ENCODE peak calls at places on chromosomes 16 and 17, in six cellular contexts. One of them, this sample, is unnamed.

GRCh38 chr16:79601978-79602609 is 1.6 kb upstream of the MAF start:
- DNase-seq in A172: peak
- DNase-seq in activated CD4-positive, alpha-beta T cell treated with anti-CD3 and anti-CD28 coated beads, Interleukin-2, amount 10 ng/mL, durations not matched to agents 24 days and 14 days: peak
- DNase-seq in naive thymus-derived CD8-positive, alpha-beta T cell: peak
- DNase-seq in stimulated activated CD8-positive, alpha-beta memory T cell treated with anti-CD3 and anti-CD28 coated beads, Interleukin-15, amount 100 ng/mL, for 4 hours: peak
- DNase-seq in EL: peak
- DNase-seq in this sample: peak

GRCh38 chr16:4402439-4403132 is 13.8 kb downstream of the CORO7 start:
- DNase-seq in naive thymus-derived CD8-positive, alpha-beta T cell: peak
- DNase-seq in A172: peak
- DNase-seq in activated CD4-positive, alpha-beta T cell treated with anti-CD3 and anti-CD28 coated beads, Interleukin-2, amount 10 ng/mL, durations not matched to agents 24 days and 14 days: peak
- DNase-seq in stimulated activated CD8-positive, alpha-beta memory T cell treated with anti-CD3 and anti-CD28 coated beads, Interleukin-15, amount 100 ng/mL, for 4 hours: no peak
- DNase-seq in EL: peak
- DNase-seq in this sample: peak

GRCh38 chr16:50093607-50094570 is 28.1 kb downstream of the HEATR3 start:
- DNase-seq in naive thymus-derived CD8-positive, alpha-beta T cell: no peak
- DNase-seq in stimulated activated CD8-positive, alpha-beta memory T cell treated with anti-CD3 and anti-CD28 coated beads, Interleukin-15, amount 100 ng/mL, for 4 hours: no peak
- DNase-seq in EL: no peak
- DNase-seq in activated CD4-positive, alpha-beta T cell treated with anti-CD3 and anti-CD28 coated beads, Interleukin-2, amount 10 ng/mL, durations not matched to agents 24 days and 14 days: no peak
- DNase-seq in A172: no peak
- DNase-seq in this sample: no peak

GRCh38 chr17:76727745-76728456 is 1.3 kb downstream of the METTL23 start:
- DNase-seq in EL: no peak
- DNase-seq in stimulated activated CD8-positive, alpha-beta memory T cell treated with anti-CD3 and anti-CD28 coated beads, Interleukin-15, amount 100 ng/mL, for 4 hours: no peak
- DNase-seq in activated CD4-positive, alpha-beta T cell treated with anti-CD3 and anti-CD28 coated beads, Interleukin-2, amount 10 ng/mL, durations not matched to agents 24 days and 14 days: peak
- DNase-seq in A172: no peak
- DNase-seq in naive thymus-derived CD8-positive, alpha-beta T cell: no peak
- DNase-seq in this sample: no peak

GRCh38 chr16:49675417-49675816 is 180.5 kb downstream of the ZNF423 start:
- DNase-seq in A172: no peak
- DNase-seq in activated CD4-positive, alpha-beta T cell treated with anti-CD3 and anti-CD28 coated beads, Interleukin-2, amount 10 ng/mL, durations not matched to agents 24 days and 14 days: no peak
- DNase-seq in EL: no peak
- DNase-seq in naive thymus-derived CD8-positive, alpha-beta T cell: no peak
- DNase-seq in stimulated activated CD8-positive, alpha-beta memory T cell treated with anti-CD3 and anti-CD28 coated beads, Interleukin-15, amount 100 ng/mL, for 4 hours: no peak
- DNase-seq in this sample: peak

GRCh38 chr16:55443855-55444254 is 35.1 kb upstream of the MMP2 start:
- DNase-seq in naive thymus-derived CD8-positive, alpha-beta T cell: no peak
- DNase-seq in stimulated activated CD8-positive, alpha-beta memory T cell treated with anti-CD3 and anti-CD28 coated beads, Interleukin-15, amount 100 ng/mL, for 4 hours: no peak
- DNase-seq in EL: no peak
- DNase-seq in A172: no peak
- DNase-seq in activated CD4-positive, alpha-beta T cell treated with anti-CD3 and anti-CD28 coated beads, Interleukin-2, amount 10 ng/mL, durations not matched to agents 24 days and 14 days: no peak
- DNase-seq in this sample: no peak

GRCh38 chr16:57043248-57043647 is 49.1 kb upstream of the CPNE2 start:
- DNase-seq in A172: no peak
- DNase-seq in EL: no peak
- DNase-seq in activated CD4-positive, alpha-beta T cell treated with anti-CD3 and anti-CD28 coated beads, Interleukin-2, amount 10 ng/mL, durations not matched to agents 24 days and 14 days: no peak
- DNase-seq in stimulated activated CD8-positive, alpha-beta memory T cell treated with anti-CD3 and anti-CD28 coated beads, Interleukin-15, amount 100 ng/mL, for 4 hours: no peak
- DNase-seq in naive thymus-derived CD8-positive, alpha-beta T cell: no peak
- DNase-seq in this sample: peak

GRCh38 chr17:66371561-66371960 is 69.1 kb downstream of the PRKCA start:
- DNase-seq in naive thymus-derived CD8-positive, alpha-beta T cell: no peak
- DNase-seq in A172: peak
- DNase-seq in stimulated activated CD8-positive, alpha-beta memory T cell treated with anti-CD3 and anti-CD28 coated beads, Interleukin-15, amount 100 ng/mL, for 4 hours: no peak
- DNase-seq in activated CD4-positive, alpha-beta T cell treated with anti-CD3 and anti-CD28 coated beads, Interleukin-2, amount 10 ng/mL, durations not matched to agents 24 days and 14 days: no peak
- DNase-seq in EL: no peak
- DNase-seq in this sample: no peak

GRCh38 chr16:75197522-75198134 is 9.3 kb downstream of the CTRB2 start:
- DNase-seq in naive thymus-derived CD8-positive, alpha-beta T cell: no peak
- DNase-seq in EL: no peak
- DNase-seq in A172: no peak
- DNase-seq in activated CD4-positive, alpha-beta T cell treated with anti-CD3 and anti-CD28 coated beads, Interleukin-2, amount 10 ng/mL, durations not matched to agents 24 days and 14 days: no peak
- DNase-seq in stimulated activated CD8-positive, alpha-beta memory T cell treated with anti-CD3 and anti-CD28 coated beads, Interleukin-15, amount 100 ng/mL, for 4 hours: no peak
- DNase-seq in this sample: peak

GRCh38 chr17:45277992-45278391 is 16.1 kb upstream of the SPATA32 start:
- DNase-seq in EL: no peak
- DNase-seq in stimulated activated CD8-positive, alpha-beta memory T cell treated with anti-CD3 and anti-CD28 coated beads, Interleukin-15, amount 100 ng/mL, for 4 hours: no peak
- DNase-seq in A172: no peak
- DNase-seq in activated CD4-positive, alpha-beta T cell treated with anti-CD3 and anti-CD28 coated beads, Interleukin-2, amount 10 ng/mL, durations not matched to agents 24 days and 14 days: no peak
- DNase-seq in naive thymus-derived CD8-positive, alpha-beta T cell: no peak
- DNase-seq in this sample: peak

GRCh38 chr17:73695035-73695738 is 50.9 kb upstream of the SDK2 start:
- DNase-seq in stimulated activated CD8-positive, alpha-beta memory T cell treated with anti-CD3 and anti-CD28 coated beads, Interleukin-15, amount 100 ng/mL, for 4 hours: no peak
- DNase-seq in A172: no peak
- DNase-seq in activated CD4-positive, alpha-beta T cell treated with anti-CD3 and anti-CD28 coated beads, Interleukin-2, amount 10 ng/mL, durations not matched to agents 24 days and 14 days: no peak
- DNase-seq in EL: no peak
- DNase-seq in naive thymus-derived CD8-positive, alpha-beta T cell: no peak
- DNase-seq in this sample: no peak

GRCh38 chr17:57957120-57957850 is 2.1 kb upstream of the CUEDC1 start:
- DNase-seq in naive thymus-derived CD8-positive, alpha-beta T cell: no peak
- DNase-seq in activated CD4-positive, alpha-beta T cell treated with anti-CD3 and anti-CD28 coated beads, Interleukin-2, amount 10 ng/mL, durations not matched to agents 24 days and 14 days: no peak
- DNase-seq in EL: no peak
- DNase-seq in A172: no peak
- DNase-seq in stimulated activated CD8-positive, alpha-beta memory T cell treated with anti-CD3 and anti-CD28 coated beads, Interleukin-15, amount 100 ng/mL, for 4 hours: no peak
- DNase-seq in this sample: peak

GRCh38 chr16:78596996-78597422 is 497.6 kb downstream of the WWOX start:
- DNase-seq in activated CD4-positive, alpha-beta T cell treated with anti-CD3 and anti-CD28 coated beads, Interleukin-2, amount 10 ng/mL, durations not matched to agents 24 days and 14 days: no peak
- DNase-seq in A172: no peak
- DNase-seq in EL: no peak
- DNase-seq in stimulated activated CD8-positive, alpha-beta memory T cell treated with anti-CD3 and anti-CD28 coated beads, Interleukin-15, amount 100 ng/mL, for 4 hours: no peak
- DNase-seq in naive thymus-derived CD8-positive, alpha-beta T cell: no peak
- DNase-seq in this sample: no peak

GRCh38 chr17:32335647-32336046 is 6.3 kb downstream of the C17orf75 start:
- DNase-seq in EL: peak
- DNase-seq in stimulated activated CD8-positive, alpha-beta memory T cell treated with anti-CD3 and anti-CD28 coated beads, Interleukin-15, amount 100 ng/mL, for 4 hours: no peak
- DNase-seq in A172: peak
- DNase-seq in activated CD4-positive, alpha-beta T cell treated with anti-CD3 and anti-CD28 coated beads, Interleukin-2, amount 10 ng/mL, durations not matched to agents 24 days and 14 days: no peak
- DNase-seq in naive thymus-derived CD8-positive, alpha-beta T cell: no peak
- DNase-seq in this sample: peak

GRCh38 chr17:1495265-1495664 is 2.8 kb upstream of the MYO1C start:
- DNase-seq in A172: no peak
- DNase-seq in naive thymus-derived CD8-positive, alpha-beta T cell: no peak
- DNase-seq in activated CD4-positive, alpha-beta T cell treated with anti-CD3 and anti-CD28 coated beads, Interleukin-2, amount 10 ng/mL, durations not matched to agents 24 days and 14 days: no peak
- DNase-seq in EL: peak
- DNase-seq in stimulated activated CD8-positive, alpha-beta memory T cell treated with anti-CD3 and anti-CD28 coated beads, Interleukin-15, amount 100 ng/mL, for 4 hours: no peak
- DNase-seq in this sample: peak

GRCh38 chr17:78499715-78500540 is 77.3 kb downstream of the DNAH17 start:
- DNase-seq in activated CD4-positive, alpha-beta T cell treated with anti-CD3 and anti-CD28 coated beads, Interleukin-2, amount 10 ng/mL, durations not matched to agents 24 days and 14 days: no peak
- DNase-seq in A172: no peak
- DNase-seq in naive thymus-derived CD8-positive, alpha-beta T cell: no peak
- DNase-seq in stimulated activated CD8-positive, alpha-beta memory T cell treated with anti-CD3 and anti-CD28 coated beads, Interleukin-15, amount 100 ng/mL, for 4 hours: no peak
- DNase-seq in EL: no peak
- DNase-seq in this sample: peak

GRCh38 chr16:30659507-30660423 is 1.5 kb downstream of the FBRS start:
- DNase-seq in activated CD4-positive, alpha-beta T cell treated with anti-CD3 and anti-CD28 coated beads, Interleukin-2, amount 10 ng/mL, durations not matched to agents 24 days and 14 days: peak
- DNase-seq in A172: peak
- DNase-seq in EL: peak
- DNase-seq in naive thymus-derived CD8-positive, alpha-beta T cell: peak
- DNase-seq in stimulated activated CD8-positive, alpha-beta memory T cell treated with anti-CD3 and anti-CD28 coated beads, Interleukin-15, amount 100 ng/mL, for 4 hours: peak
- DNase-seq in this sample: peak

GRCh38 chr16:68642436-68643064 is 2.6 kb upstream of the CDH3 start:
- DNase-seq in naive thymus-derived CD8-positive, alpha-beta T cell: no peak
- DNase-seq in stimulated activated CD8-positive, alpha-beta memory T cell treated with anti-CD3 and anti-CD28 coated beads, Interleukin-15, amount 100 ng/mL, for 4 hours: no peak
- DNase-seq in activated CD4-positive, alpha-beta T cell treated with anti-CD3 and anti-CD28 coated beads, Interleukin-2, amount 10 ng/mL, durations not matched to agents 24 days and 14 days: no peak
- DNase-seq in EL: peak
- DNase-seq in A172: no peak
- DNase-seq in this sample: peak